ENCODE peak calls at places on chromosomes 13 and 19, in four cellular contexts. E, T, W and Y are unnamed samples.

GRCh38 chr13:113115363-113116205 is 7.0 kb upstream of the F10 start:
- DNase-seq in T (no peak), E (no peak), W (no peak), Y (no peak)

GRCh38 chr13:74778946-74779345 is 644.7 kb upstream of the KLF12 start:
- DNase-seq in W (no peak), E (no peak), T (no peak), Y (no peak)

GRCh38 chr13:46057251-46058015 is 4.9 kb upstream of the ZC3H13 start:
- DNase-seq in W (no peak), T (no peak), E (no peak), Y (no peak)

GRCh38 chr13:107845911-107846310 is 369.4 kb downstream of the LIG4 start:
- DNase-seq in E (no peak), W (no peak), T (no peak), Y (no peak)

GRCh38 chr13:36475468-36475867 is 43.2 kb downstream of the CCNA1 start:
- DNase-seq in E (peak), T (no peak), W (peak), Y (no peak)

GRCh38 chr13:40780822-40781401 is 8.5 kb upstream of the SLC25A15 start:
- DNase-seq in W (no peak), E (peak), T (no peak), Y (no peak)

GRCh38 chr13:91228940-91229339 is 118.5 kb upstream of the MIR17HG start:
- DNase-seq in W (no peak), E (no peak), T (no peak), Y (no peak)

GRCh38 chr13:93309886-93310520 is 83.4 kb downstream of the GPC6 start:
- DNase-seq in T (no peak), W (no peak), E (peak), Y (no peak)

GRCh38 chr13:37995052-37995451 is 125.5 kb upstream of the TRPC4 start:
- DNase-seq in T (no peak), W (no peak), E (no peak), Y (no peak)

GRCh38 chr13:99083976-99084375 is 106.1 kb upstream of the DOCK9 start:
- DNase-seq in T (no peak), W (no peak), E (no peak), Y (no peak)

GRCh38 chr19:46925548-46925950 is 64.8 kb downstream of the ARHGAP35 start:
- DNase-seq in T (no peak), W (no peak), E (peak), Y (no peak)

DNA sequence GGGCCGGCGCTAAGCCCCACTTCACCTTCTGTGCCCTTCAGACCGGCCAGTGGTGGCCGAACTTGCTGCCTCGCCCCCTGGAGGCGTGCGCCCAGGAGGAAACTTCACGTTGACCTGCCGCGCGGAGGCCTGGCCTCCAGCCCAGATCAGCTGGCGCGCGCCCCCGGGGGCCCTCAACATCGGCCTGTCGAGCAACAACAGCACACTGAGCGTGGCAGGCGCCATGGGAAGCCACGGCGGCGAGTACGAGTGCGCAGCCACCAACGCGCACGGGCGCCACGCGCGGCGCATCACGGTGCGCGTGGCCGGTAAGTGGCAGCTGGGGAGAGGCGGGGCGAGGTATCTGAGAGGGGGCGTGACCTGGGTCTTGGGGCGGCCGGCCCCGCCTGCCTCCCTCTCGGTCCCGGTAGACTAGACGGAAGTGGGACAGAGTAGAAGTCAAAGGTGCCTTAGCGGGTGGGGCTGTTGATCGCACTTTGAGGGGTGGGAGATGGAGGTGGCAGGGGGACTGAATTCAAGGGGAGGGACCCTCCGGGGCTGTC is 5.6 kb downstream of the ICAM5 start:
- DNase-seq in W (no peak), T (no peak), E (no peak), Y (no peak)
- TF ChIP-seq SUZ12 in W (peak), T (no peak), E (no peak), Y (no peak)

GRCh38 chr13:22128413-22129198 is 457.7 kb downstream of the FGF9 start:
- DNase-seq in W (no peak), E (no peak), T (no peak), Y (no peak)

GRCh38 chr13:22126433-22127021 is 455.7 kb downstream of the FGF9 start:
- DNase-seq in E (no peak), W (no peak), T (peak), Y (no peak)

GRCh38 chr13:22130254-22130653 is 459.4 kb downstream of the FGF9 start:
- DNase-seq in W (no peak), T (no peak), E (no peak), Y (no peak)

DNA sequence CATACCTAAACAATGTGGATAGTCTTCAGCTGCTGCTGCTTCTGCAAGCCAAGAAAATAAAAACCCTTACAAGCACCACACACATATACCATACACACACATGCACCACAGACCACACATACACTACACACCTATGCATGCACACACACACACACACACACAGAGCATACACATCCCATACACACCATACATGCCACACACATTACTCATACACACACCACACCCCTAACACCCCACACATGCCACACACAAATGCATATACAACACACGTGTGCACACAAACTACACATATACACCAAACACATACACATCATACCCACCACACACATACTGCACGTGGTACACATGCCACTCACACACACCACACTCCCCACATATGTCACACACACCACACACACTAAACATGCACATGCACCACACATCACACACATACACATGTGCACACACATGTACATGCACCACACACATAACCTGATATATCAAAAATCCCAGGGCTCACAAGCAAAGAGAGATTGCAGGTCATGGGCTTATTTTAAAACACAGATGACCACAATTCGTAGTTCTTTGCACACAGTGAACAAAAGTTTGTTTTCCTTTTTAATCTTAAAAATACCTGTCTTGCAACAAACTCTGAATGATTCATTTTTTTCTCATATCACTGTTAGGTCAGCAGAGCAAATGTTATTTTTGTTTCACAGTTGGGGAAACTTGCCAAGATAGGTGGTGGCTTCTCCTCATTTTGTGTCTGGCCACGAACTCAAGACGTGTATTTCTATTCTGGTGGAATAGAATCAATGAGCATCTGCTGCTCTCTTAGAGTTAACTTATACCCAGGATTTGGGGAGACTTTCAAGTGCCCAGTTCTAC is 456.6 kb downstream of the FGF9 start:
- DNase-seq in W (no peak), T (no peak), E (no peak), Y (no peak)
- TF ChIP-seq ZNF274 in W (no peak), T (no peak), E (no peak), Y (no peak)

GRCh38 chr19:7911509-7912143 is 3.0 kb upstream of the TGFBR3L start:
- DNase-seq in E (no peak), T (no peak), W (no peak), Y (no peak)
- TF ChIP-seq SUZ12 in E (no peak), T (no peak), W (no peak), Y (no peak)

GRCh38 chr19:49858591-49858985 is 7.6 kb downstream of the PTOV1 start:
- DNase-seq in W (no peak), E (no peak), T (no peak), Y (no peak)

GRCh38 chr19:49860716-49861100 is 6.7 kb downstream of the PNKP start:
- DNase-seq in T (no peak), E (no peak), W (no peak), Y (no peak)

GRCh38 chr19:49861127-49861526 is 6.2 kb downstream of the PNKP start:
- DNase-seq in E (no peak), W (no peak), T (no peak), Y (no peak)

GRCh38 chr19:49861541-49862410 is 5.6 kb downstream of the PNKP start:
- DNase-seq in T (no peak), E (no peak), W (no peak), Y (no peak)

GRCh38 chr19:49859838-49860715 is 7.3 kb downstream of the PNKP start:
- DNase-seq in E (no peak), T (no peak), W (no peak), Y (no peak)
- TF ChIP-seq ZNF274 in E (no peak), T (no peak), W (no peak), Y (no peak)